ENCODE peak calls at places on chromosomes 12 and 14, in nine cellular contexts. D, P, H, M, E, T, A, L and W are unnamed samples.

GRCh38 chr14:77032483-77032853 is 4.0 kb upstream of the IRF2BPL start:
- DNase-seq in P (no peak), T (no peak), A (no peak), L (no peak), H (no peak), M (no peak), E (no peak), D (no peak), W (no peak)

GRCh38 chr12:66194122-66194521 is 5.1 kb downstream of the IRAK3 start:
- DNase-seq in A (no peak), T (no peak), D (no peak), L (no peak), P (no peak), H (no peak), E (no peak), M (no peak), W (no peak)

GRCh38 chr12:69204191-69204590 is 35.2 kb upstream of the CPSF6 start:
- DNase-seq in D (no peak), A (no peak), L (no peak), E (no peak), M (no peak), P (no peak), T (no peak), H (no peak), W (no peak)

GRCh38 chr12:30047499-30048262 is 263.9 kb upstream of the TMTC1 start:
- DNase-seq in D (no peak), P (no peak), H (no peak), E (no peak), M (no peak), A (no peak), T (no peak), L (no peak), W (no peak)

GRCh38 chr12:93092559-93092945 is 163.5 kb upstream of the EEA1 start:
- DNase-seq in T (no peak), P (no peak), D (no peak), M (no peak), A (no peak), H (no peak), L (no peak), E (no peak), W (no peak)

GRCh38 chr12:68118096-68118755 is 41.3 kb downstream of the IFNG start:
- DNase-seq in M (no peak), T (no peak), D (no peak), H (no peak), P (no peak), L (no peak), E (no peak), A (no peak), W (no peak)

GRCh38 chr12:4270016-4270669 is 3.4 kb upstream of the CCND2 start:
- DNase-seq in L (no peak), E (no peak), P (no peak), T (no peak), D (peak; percentile 38), M (no peak), A (no peak), H (peak; percentile 49), W (peak; percentile 50)

GRCh38 chr12:122860052-122860853 is 25.0 kb downstream of the HIP1R start:
- DNase-seq in L (peak; percentile 71), A (peak; percentile 87), P (peak; percentile 85), E (peak; percentile 91), T (peak; percentile 83), M (peak; percentile 84), D (peak; percentile 82), H (peak; percentile 88), W (peak; percentile 94)

GRCh38 chr12:108511633-108512540 is 3.2 kb upstream of the FICD start:
- DNase-seq in D (peak; percentile 76), E (peak; percentile 72), L (peak; percentile 81), H (peak; percentile 82), P (peak; percentile 56), A (peak; percentile 73), T (peak; percentile 80), M (peak; percentile 40), W (peak; percentile 87)

GRCh38 chr14:104547998-104548700 is 31.4 kb upstream of the C14orf180 start:
- DNase-seq in D (no peak), T (peak; percentile 1), M (no peak), H (peak; percentile 34), L (no peak), P (no peak), E (no peak), A (no peak), W (no peak)

GRCh38 chr12:3233813-3234212 is 156.6 kb downstream of the TSPAN9 start:
- DNase-seq in E (no peak), A (no peak), H (no peak), T (no peak), P (no peak), M (no peak), D (no peak), L (no peak), W (no peak)

GRCh38 chr12:52920937-52921336 is 16.1 kb upstream of the KRT8 start:
- DNase-seq in A (no peak), H (no peak), P (no peak), L (no peak), T (no peak), E (no peak), D (no peak), M (no peak), W (peak; percentile 97)

GRCh38 chr12:77163068-77163810 is 97.9 kb upstream of the E2F7 start:
- DNase-seq in T (no peak), H (no peak), E (no peak), A (no peak), L (no peak), M (no peak), D (no peak), P (no peak), W (no peak)

GRCh38 chr14:56515739-56516138 is 63.9 kb upstream of the TMEM260 start:
- DNase-seq in A (no peak), L (no peak), D (no peak), M (no peak), H (no peak), T (no peak), E (no peak), P (no peak), W (no peak)

GRCh38 chr14:30194769-30195168 is 267.1 kb upstream of the PRKD1 start:
- DNase-seq in T (no peak), H (no peak), M (no peak), E (no peak), L (no peak), P (no peak), D (no peak), A (no peak), W (no peak)

GRCh38 chr14:86774916-86775315 is 1218.1 kb downstream of the GALC start:
- DNase-seq in L (no peak), M (no peak), D (no peak), P (no peak), E (no peak), T (no peak), H (no peak), A (no peak), W (no peak)

GRCh38 chr14:104341532-104342434 is 203.4 kb downstream of the KIF26A start:
- DNase-seq in D (no peak), H (peak; percentile 58), L (peak; percentile 44), P (no peak), A (peak; percentile 93), M (peak; percentile 88), E (peak; percentile 50), T (no peak), W (peak; percentile 91)

GRCh38 chr14:80587096-80587724 is 354.3 kb downstream of the CEP128 start:
- DNase-seq in H (no peak), E (no peak), M (no peak), P (no peak), D (no peak), L (peak; percentile 32), A (no peak), T (no peak), W (no peak)

GRCh38 chr12:98999569-98999968 is 354.5 kb downstream of the APAF1 start:
- DNase-seq in T (no peak), L (no peak), E (no peak), H (no peak), P (no peak), M (no peak), D (no peak), A (no peak), W (no peak)